ENCODE peak calls at places on chromosomes 12 and 14, in seven cellular contexts. O is Ammon's horn; K is AG20443; V is activated T-cell treated with anti-CD3 and anti-CD28 coated beads for 1 hour; U is HTR-8/SVneo; E is activated naive CD8-positive, alpha-beta T cell treated with anti-CD3 and anti-CD28 coated beads for 36 hours; B is amniotic epithelial cell. M is an unnamed sample.

GRCh38 chr12:107448198-107448597 is 237.4 kb upstream of the PWP1 start:
- DNase-seq in O (no peak), K (peak; percentile 34), V (no peak), U (peak; percentile 9), E (no peak), B (no peak), M (no peak)

GRCh38 chr12:127623362-127623761 is 643.6 kb upstream of the TMEM132C start:
- DNase-seq in O (no peak), K (no peak), V (no peak), U (no peak), E (no peak), B (no peak), M (no peak)

GRCh38 chr14:90999299-90999698 is 61.1 kb downstream of the RPS6KA5 start:
- DNase-seq in O (peak; percentile 72), K (no peak), V (no peak), U (no peak), E (no peak), B (no peak), M (no peak)

GRCh38 chr12:1439687-1440086 is 154.7 kb downstream of the FBXL14 start:
- DNase-seq in O (no peak), K (no peak), V (no peak), U (no peak), E (no peak), B (no peak), M (no peak)

GRCh38 chr12:71947645-71948105 is 9.0 kb downstream of the TPH2 start:
- DNase-seq in O (peak; percentile 52), K (peak; percentile 57), V (no peak), U (no peak), E (no peak), B (peak; percentile 41), M (no peak)

GRCh38 chr14:99237288-99237687 is 34.7 kb downstream of the BCL11B start:
- DNase-seq in O (no peak), K (no peak), V (no peak), U (no peak), E (no peak), B (no peak), M (no peak)

GRCh38 chr12:24955389-24955788 is 6.5 kb upstream of the BCAT1 start:
- DNase-seq in O (no peak), K (no peak), V (no peak), U (no peak), E (no peak), B (no peak), M (no peak)

GRCh38 chr12:90515199-90516175 is 439.5 kb downstream of the CCER1 start:
- DNase-seq in O (no peak), K (no peak), V (no peak), U (no peak), E (no peak), B (peak; percentile 65), M (no peak)

GRCh38 chr14:101505216-101505970 is 55.9 kb upstream of the DIO3 start:
- DNase-seq in O (no peak), K (no peak), V (no peak), U (no peak), E (no peak), B (no peak), M (peak; percentile 38)

GRCh38 chr12:91866566-91866965 is 279.1 kb downstream of the BTG1 start:
- DNase-seq in O (no peak), K (no peak), V (no peak), U (no peak), E (no peak), B (no peak), M (no peak)

GRCh38 chr14:100321473-100322137 is 1.5 kb upstream of the SLC25A47 start:
- DNase-seq in O (no peak), K (no peak), V (no peak), U (no peak), E (no peak), B (no peak), M (no peak)

GRCh38 chr12:132199526-132200319 is 55.5 kb downstream of the NOC4L start:
- DNase-seq in O (no peak), K (no peak), V (no peak), U (no peak), E (no peak), B (no peak), M (no peak)

M was measured in CD14-positive monocyte.